ENCODE peak calls at places on chromosome 18, in seven cellular contexts. One of them, this sample, is unnamed.

GRCh38 chr18:22846088-22846683 is 86.9 kb upstream of the RBBP8 start:
- DNase-seq in astrocyte of the spinal cord: no peak
- DNase-seq in GM12865: peak; percentile 8
- DNase-seq in PC-3: peak; percentile 60
- DNase-seq in cardiac muscle cell: peak; percentile 60
- DNase-seq in right lobe of liver: no peak
- DNase-seq in OCI-LY7: peak; percentile 24
- DNase-seq in this sample: no peak

GRCh38 chr18:12307251-12307736 is 747 bp upstream of the TUBB6 start:
- DNase-seq in astrocyte of the spinal cord: peak; percentile 78
- DNase-seq in GM12865: no peak
- DNase-seq in PC-3: no peak
- DNase-seq in cardiac muscle cell: peak; percentile 80
- DNase-seq in right lobe of liver: no peak
- DNase-seq in OCI-LY7: no peak
- DNase-seq in this sample: no peak

GRCh38 chr18:57207124-57207916 is 60.4 kb downstream of the BOD1L2 start:
- DNase-seq in GM12865: no peak
- DNase-seq in astrocyte of the spinal cord: no peak
- DNase-seq in right lobe of liver: no peak
- DNase-seq in OCI-LY7: no peak
- DNase-seq in cardiac muscle cell: no peak
- DNase-seq in PC-3: no peak
- DNase-seq in this sample: no peak

GRCh38 chr18:59954746-59955145 is 55.0 kb downstream of the PMAIP1 start:
- DNase-seq in OCI-LY7: no peak
- DNase-seq in PC-3: peak; percentile 76
- DNase-seq in astrocyte of the spinal cord: peak; percentile 74
- DNase-seq in GM12865: no peak
- DNase-seq in right lobe of liver: no peak
- DNase-seq in cardiac muscle cell: peak; percentile 25
- DNase-seq in this sample: peak; percentile 44

GRCh38 chr18:74082476-74083070 is 65.1 kb downstream of the FBXO15 start:
- DNase-seq in PC-3: peak; percentile 55
- DNase-seq in right lobe of liver: peak; percentile 48
- DNase-seq in astrocyte of the spinal cord: peak; percentile 57
- DNase-seq in OCI-LY7: peak; percentile 77
- DNase-seq in GM12865: peak; percentile 70
- DNase-seq in cardiac muscle cell: peak; percentile 55
- DNase-seq in this sample: no peak

GRCh38 chr18:7844017-7844416 is 276.9 kb downstream of the PTPRM start:
- DNase-seq in right lobe of liver: no peak
- DNase-seq in astrocyte of the spinal cord: no peak
- DNase-seq in GM12865: no peak
- DNase-seq in PC-3: peak; percentile 13
- DNase-seq in cardiac muscle cell: peak; percentile 39
- DNase-seq in OCI-LY7: no peak
- DNase-seq in this sample: no peak

GRCh38 chr18:55079067-55079466 is 119.8 kb upstream of the CCDC68 start:
- DNase-seq in PC-3: no peak
- DNase-seq in OCI-LY7: no peak
- DNase-seq in cardiac muscle cell: no peak
- DNase-seq in right lobe of liver: no peak
- DNase-seq in astrocyte of the spinal cord: no peak
- DNase-seq in GM12865: no peak
- DNase-seq in this sample: no peak

GRCh38 chr18:79628416-79629248 is 51.0 kb upstream of the CTDP1 start:
- DNase-seq in astrocyte of the spinal cord: no peak
- DNase-seq in GM12865: no peak
- DNase-seq in OCI-LY7: no peak
- DNase-seq in PC-3: no peak
- DNase-seq in cardiac muscle cell: no peak
- DNase-seq in right lobe of liver: no peak
- DNase-seq in this sample: no peak

GRCh38 chr18:723541-723940 is 11.1 kb upstream of the ENOSF1 start:
- DNase-seq in astrocyte of the spinal cord: no peak
- DNase-seq in PC-3: no peak
- DNase-seq in right lobe of liver: no peak
- DNase-seq in cardiac muscle cell: no peak
- DNase-seq in OCI-LY7: no peak
- DNase-seq in GM12865: no peak
- DNase-seq in this sample: no peak

GRCh38 chr18:73564073-73564472 is 583.6 kb downstream of the FBXO15 start:
- DNase-seq in GM12865: no peak
- DNase-seq in OCI-LY7: no peak
- DNase-seq in PC-3: peak; percentile 95
- DNase-seq in right lobe of liver: no peak
- DNase-seq in cardiac muscle cell: peak; percentile 54
- DNase-seq in astrocyte of the spinal cord: peak; percentile 72
- DNase-seq in this sample: peak; percentile 26

GRCh38 chr18:69400976-69401474 is 337 bp downstream of the DOK6 start:
- DNase-seq in right lobe of liver: peak; percentile 32
- DNase-seq in OCI-LY7: no peak
- DNase-seq in cardiac muscle cell: peak; percentile 54
- DNase-seq in GM12865: no peak
- DNase-seq in PC-3: no peak
- DNase-seq in astrocyte of the spinal cord: peak; percentile 18
- DNase-seq in this sample: no peak

GRCh38 chr18:56200381-56200831 is 438.0 kb downstream of the TXNL1 start:
- DNase-seq in GM12865: no peak
- DNase-seq in cardiac muscle cell: peak; percentile 40
- DNase-seq in OCI-LY7: no peak
- DNase-seq in PC-3: peak; percentile 64
- DNase-seq in right lobe of liver: no peak
- DNase-seq in astrocyte of the spinal cord: peak; percentile 68
- DNase-seq in this sample: peak; percentile 24

GRCh38 chr18:78903436-78904178 is 76.0 kb upstream of the SALL3 start:
- DNase-seq in GM12865: no peak
- DNase-seq in PC-3: no peak
- DNase-seq in astrocyte of the spinal cord: no peak
- DNase-seq in right lobe of liver: no peak
- DNase-seq in OCI-LY7: no peak
- DNase-seq in cardiac muscle cell: no peak
- DNase-seq in this sample: no peak

GRCh38 chr18:26017929-26018328 is 72.5 kb downstream of the SS18 start:
- DNase-seq in GM12865: peak; percentile 11
- DNase-seq in astrocyte of the spinal cord: no peak
- DNase-seq in cardiac muscle cell: peak; percentile 5
- DNase-seq in PC-3: no peak
- DNase-seq in OCI-LY7: no peak
- DNase-seq in right lobe of liver: no peak
- DNase-seq in this sample: no peak

GRCh38 chr18:48838921-48839818 is 111.6 kb downstream of the SMAD7 start:
- DNase-seq in astrocyte of the spinal cord: peak; percentile 76
- DNase-seq in right lobe of liver: no peak
- DNase-seq in PC-3: peak; percentile 51
- DNase-seq in OCI-LY7: no peak
- DNase-seq in cardiac muscle cell: peak; percentile 54
- DNase-seq in GM12865: no peak
- DNase-seq in this sample: no peak

GRCh38 chr18:2572144-2572682 is 856 bp downstream of the NDC80 start:
- DNase-seq in GM12865: peak; percentile 29
- DNase-seq in astrocyte of the spinal cord: no peak
- DNase-seq in PC-3: peak; percentile 16
- DNase-seq in right lobe of liver: no peak
- DNase-seq in OCI-LY7: peak; percentile 29
- DNase-seq in cardiac muscle cell: no peak
- DNase-seq in this sample: no peak

GRCh38 chr18:26708814-26709717 is 156.4 kb downstream of the AQP4 start:
- DNase-seq in right lobe of liver: no peak
- DNase-seq in astrocyte of the spinal cord: no peak
- DNase-seq in PC-3: no peak
- DNase-seq in OCI-LY7: no peak
- DNase-seq in cardiac muscle cell: no peak
- DNase-seq in GM12865: no peak
- DNase-seq in this sample: no peak

GRCh38 chr18:79940126-79940813 is 11.2 kb downstream of the SLC66A2 start:
- DNase-seq in astrocyte of the spinal cord: no peak
- DNase-seq in right lobe of liver: no peak
- DNase-seq in GM12865: no peak
- DNase-seq in cardiac muscle cell: no peak
- DNase-seq in PC-3: no peak
- DNase-seq in OCI-LY7: no peak
- DNase-seq in this sample: no peak

GRCh38 chr18:41645600-41646360 is 309.3 kb upstream of the PIK3C3 start:
- DNase-seq in astrocyte of the spinal cord: no peak
- DNase-seq in OCI-LY7: no peak
- DNase-seq in PC-3: peak; percentile 48
- DNase-seq in right lobe of liver: no peak
- DNase-seq in cardiac muscle cell: no peak
- DNase-seq in GM12865: no peak
- DNase-seq in this sample: no peak

GRCh38 chr18:62418258-62418657 is 93.1 kb downstream of the TNFRSF11A start:
- DNase-seq in right lobe of liver: no peak
- DNase-seq in GM12865: peak; percentile 28
- DNase-seq in cardiac muscle cell: no peak
- DNase-seq in PC-3: no peak
- DNase-seq in astrocyte of the spinal cord: no peak
- DNase-seq in OCI-LY7: no peak
- DNase-seq in this sample: no peak

GRCh38 chr18:64233855-64234254 is 85.0 kb upstream of the LINC00305 start:
- DNase-seq in PC-3: no peak
- DNase-seq in cardiac muscle cell: no peak
- DNase-seq in right lobe of liver: no peak
- DNase-seq in OCI-LY7: no peak
- DNase-seq in GM12865: no peak
- DNase-seq in astrocyte of the spinal cord: no peak
- DNase-seq in this sample: no peak

GRCh38 chr18:76013041-76013440 is 482.0 kb downstream of the ZNF516 start:
- DNase-seq in cardiac muscle cell: no peak
- DNase-seq in GM12865: no peak
- DNase-seq in astrocyte of the spinal cord: peak; percentile 52
- DNase-seq in OCI-LY7: no peak
- DNase-seq in PC-3: no peak
- DNase-seq in right lobe of liver: no peak
- DNase-seq in this sample: no peak

GRCh38 chr18:48875942-48876511 is 74.7 kb downstream of the SMAD7 start:
- DNase-seq in GM12865: no peak
- DNase-seq in PC-3: no peak
- DNase-seq in astrocyte of the spinal cord: no peak
- DNase-seq in right lobe of liver: peak; percentile 15
- DNase-seq in OCI-LY7: no peak
- DNase-seq in cardiac muscle cell: no peak
- DNase-seq in this sample: no peak

GRCh38 chr18:70553245-70553960 is 264.6 kb downstream of the SOCS6 start:
- DNase-seq in right lobe of liver: no peak
- DNase-seq in astrocyte of the spinal cord: no peak
- DNase-seq in GM12865: no peak
- DNase-seq in PC-3: no peak
- DNase-seq in cardiac muscle cell: no peak
- DNase-seq in OCI-LY7: no peak
- DNase-seq in this sample: no peak
- H3K4me3 ChIP-seq in right lobe of liver: no peak overlapping the region
- H3K4me3 ChIP-seq in astrocyte of the spinal cord: no peak overlapping the region
- H3K4me3 ChIP-seq in GM12865: no peak overlapping the region
- H3K4me3 ChIP-seq in PC-3: no peak overlapping the region
- H3K4me3 ChIP-seq in cardiac muscle cell: no peak overlapping the region
- H3K4me3 ChIP-seq in OCI-LY7: no peak overlapping the region
- H3K4me3 ChIP-seq in this sample: no peak overlapping the region

DNA sequence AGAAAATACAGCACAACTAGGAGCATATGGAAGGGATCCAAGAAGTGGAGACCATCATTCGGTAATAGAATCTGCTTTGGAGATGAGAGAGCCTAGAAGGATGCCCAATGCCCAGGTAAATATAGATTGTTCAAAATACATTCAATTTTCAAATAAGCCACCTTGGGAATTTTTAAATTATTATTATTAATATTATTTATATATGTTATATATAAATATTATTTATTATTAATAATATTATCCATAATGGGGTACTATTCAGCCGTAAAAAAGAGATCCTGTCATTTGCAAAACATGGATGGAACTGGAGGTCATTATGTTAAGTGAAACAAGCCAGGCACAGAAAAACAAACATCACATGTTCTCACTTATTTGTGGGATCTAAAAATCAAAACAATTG is 127.8 kb upstream of the NDUFV2 start:
- DNase-seq in astrocyte of the spinal cord: no peak
- DNase-seq in cardiac muscle cell: no peak
- DNase-seq in GM12865: no peak
- DNase-seq in right lobe of liver: no peak
- DNase-seq in OCI-LY7: no peak
- DNase-seq in PC-3: no peak
- DNase-seq in this sample: no peak
- TF ChIP-seq CTCF in astrocyte of the spinal cord: no peak
- TF ChIP-seq CTCF in cardiac muscle cell: no peak
- TF ChIP-seq CTCF in GM12865: no peak
- TF ChIP-seq CTCF in right lobe of liver: no peak
- TF ChIP-seq CTCF in OCI-LY7: no peak
- TF ChIP-seq CTCF in PC-3: no peak
- TF ChIP-seq CTCF in this sample: no peak

GRCh38 chr18:39841133-39842041 is 2113.6 kb upstream of the PIK3C3 start:
- DNase-seq in astrocyte of the spinal cord: peak; percentile 89
- DNase-seq in PC-3: peak; percentile 35
- DNase-seq in OCI-LY7: no peak
- DNase-seq in right lobe of liver: peak; percentile 25
- DNase-seq in GM12865: no peak
- DNase-seq in cardiac muscle cell: peak; percentile 84
- DNase-seq in this sample: no peak
- H3K4me3 ChIP-seq in astrocyte of the spinal cord: peak overlapping the region; percentile 52
- H3K4me3 ChIP-seq in PC-3: peak overlapping the region; percentile 73
- H3K4me3 ChIP-seq in OCI-LY7: no peak overlapping the region
- H3K4me3 ChIP-seq in right lobe of liver: no peak overlapping the region
- H3K4me3 ChIP-seq in GM12865: no peak overlapping the region
- H3K4me3 ChIP-seq in cardiac muscle cell: peak overlapping the region; percentile 37
- H3K4me3 ChIP-seq in this sample: peak overlapping the region; percentile 61

GRCh38 chr18:52070295-52070756 is 269.7 kb upstream of the DCC start:
- DNase-seq in OCI-LY7: no peak
- DNase-seq in PC-3: no peak
- DNase-seq in astrocyte of the spinal cord: no peak
- DNase-seq in cardiac muscle cell: no peak
- DNase-seq in right lobe of liver: no peak
- DNase-seq in GM12865: no peak
- DNase-seq in this sample: no peak

GRCh38 chr18:52063923-52064322 is 276.1 kb upstream of the DCC start:
- DNase-seq in right lobe of liver: no peak
- DNase-seq in PC-3: no peak
- DNase-seq in astrocyte of the spinal cord: no peak
- DNase-seq in OCI-LY7: no peak
- DNase-seq in GM12865: no peak
- DNase-seq in cardiac muscle cell: no peak
- DNase-seq in this sample: no peak

GRCh38 chr18:52069201-52069600 is 270.8 kb upstream of the DCC start:
- DNase-seq in GM12865: no peak
- DNase-seq in PC-3: no peak
- DNase-seq in right lobe of liver: no peak
- DNase-seq in cardiac muscle cell: no peak
- DNase-seq in astrocyte of the spinal cord: no peak
- DNase-seq in OCI-LY7: no peak
- DNase-seq in this sample: no peak
- TF ChIP-seq CTCF in GM12865: no peak
- TF ChIP-seq CTCF in PC-3: no peak
- TF ChIP-seq CTCF in right lobe of liver: no peak
- TF ChIP-seq CTCF in cardiac muscle cell: no peak
- TF ChIP-seq CTCF in astrocyte of the spinal cord: no peak
- TF ChIP-seq CTCF in OCI-LY7: no peak
- TF ChIP-seq CTCF in this sample: no peak